ENCODE peak calls at places on chromosomes 3 and 15, in eight cellular contexts. M, S, V, D, E, A, B and K are unnamed samples.

GRCh38 chr15:101020945-101021344 is 101.8 kb downstream of the LRRK1 start:
- DNase-seq in B (no peak), V (no peak), M (no peak), S (no peak), E (peak), D (no peak), A (no peak), K (no peak)

GRCh38 chr3:141051641-141052569 is 758 bp downstream of the SPSB4 start:
- DNase-seq in B (peak), D (no peak), A (no peak), V (no peak), M (no peak), S (peak), E (no peak), K (no peak)

GRCh38 chr15:80849308-80849707 is 70.1 kb downstream of the CEMIP start:
- DNase-seq in E (peak), D (no peak), B (peak), V (no peak), S (no peak), A (peak), M (peak), K (no peak)

GRCh38 chr15:67523337-67523736 is 2.4 kb downstream of the C15orf61 start:
- DNase-seq in B (no peak), E (no peak), D (no peak), A (no peak), V (no peak), S (no peak), M (no peak), K (no peak)

GRCh38 chr3:115875460-115875859 is 252.2 kb downstream of the GAP43 start:
- DNase-seq in E (no peak), B (no peak), S (no peak), M (no peak), V (no peak), A (no peak), D (no peak), K (no peak)

GRCh38 chr15:63236272-63236671 is 41.1 kb upstream of the APH1B start:
- DNase-seq in E (no peak), S (no peak), B (no peak), D (no peak), V (no peak), A (no peak), M (peak), K (no peak)

GRCh38 chr3:67329358-67329757 is 325.1 kb downstream of the SUCLG2 start:
- DNase-seq in S (peak), M (no peak), V (peak), E (no peak), A (peak), D (no peak), B (no peak), K (no peak)

GRCh38 chr3:23198801-23199200 is 4.3 kb upstream of the UBE2E2 start:
- DNase-seq in S (no peak), V (no peak), B (no peak), D (no peak), E (no peak), A (no peak), M (no peak), K (no peak)

GRCh38 chr15:75177360-75178071 is 24.2 kb upstream of the C15orf39 start:
- DNase-seq in V (no peak), B (no peak), A (no peak), S (no peak), D (no peak), M (no peak), E (no peak), K (no peak)

GRCh38 chr15:100221461-100222348 is 120.1 kb downstream of the ADAMTS17 start:
- DNase-seq in D (no peak), E (no peak), B (no peak), S (no peak), V (no peak), A (no peak), M (no peak), K (no peak)

GRCh38 chr3:123383101-123384053 is 65.5 kb downstream of the ADCY5 start:
- DNase-seq in E (no peak), M (peak), A (no peak), S (no peak), B (no peak), V (no peak), D (no peak), K (no peak)

GRCh38 chr3:181454451-181455027 is 257.2 kb upstream of the SOX2 start:
- DNase-seq in E (no peak), V (no peak), A (no peak), M (no peak), S (no peak), D (no peak), B (no peak), K (no peak)

GRCh38 chr3:168336276-168336675 is 240.6 kb upstream of the GOLIM4 start:
- DNase-seq in D (no peak), B (no peak), S (no peak), E (no peak), A (no peak), V (no peak), M (no peak), K (no peak)

GRCh38 chr3:16887130-16887529 is 2.4 kb downstream of the PLCL2 start:
- DNase-seq in D (no peak), A (no peak), V (no peak), M (no peak), S (no peak), B (no peak), E (no peak), K (no peak)

GRCh38 chr3:25910997-25911396 is 121.1 kb downstream of the OXSM start:
- DNase-seq in S (no peak), A (no peak), E (no peak), D (no peak), V (peak), M (peak), B (no peak), K (peak)

GRCh38 chr3:31550452-31551251 is 17.9 kb downstream of the STT3B start:
- DNase-seq in A (no peak), D (no peak), E (no peak), V (no peak), M (peak), B (no peak), S (no peak), K (peak)

GRCh38 chr3:138282836-138283235 is 46.8 kb downstream of the NME9 start:
- DNase-seq in M (no peak), A (no peak), S (no peak), B (no peak), V (no peak), E (no peak), D (no peak), K (no peak)

GRCh38 chr3:18100126-18100525 is 325.0 kb downstream of the SATB1 start:
- DNase-seq in A (no peak), V (no peak), M (peak), D (no peak), E (no peak), B (no peak), S (no peak), K (no peak)

GRCh38 chr15:59532770-59533379 is 78.7 kb upstream of the GCNT3 start:
- DNase-seq in D (peak), V (peak), B (no peak), M (peak), S (no peak), A (peak), E (peak), K (no peak)

GRCh38 chr15:38254065-38254883 is 1.6 kb downstream of the SPRED1 start:
- DNase-seq in B (no peak), A (no peak), M (peak), V (peak), E (peak), D (peak), S (peak), K (peak)

GRCh38 chr3:109396811-109397210 is 59.5 kb upstream of the DPPA4 start:
- DNase-seq in D (no peak), M (no peak), E (no peak), S (no peak), V (no peak), A (no peak), B (no peak), K (no peak)

GRCh38 chr3:121748638-121749275 is 784 bp downstream of the GOLGB1 start:
- DNase-seq in S (no peak), B (no peak), A (no peak), M (peak), D (no peak), E (peak), V (peak), K (no peak)

GRCh38 chr3:191237045-191237882 is 38.2 kb downstream of the OSTN start:
- DNase-seq in M (peak), A (no peak), E (no peak), D (no peak), V (no peak), B (no peak), S (no peak), K (no peak)

GRCh38 chr15:99226802-99227201 is 22.6 kb downstream of the TTC23 start:
- DNase-seq in E (no peak), A (no peak), V (no peak), M (no peak), D (no peak), S (no peak), B (no peak), K (no peak)

GRCh38 chr3:194266658-194267005 is 84.5 kb downstream of the CPN2 start:
- DNase-seq in S (no peak), E (peak), B (no peak), M (no peak), A (no peak), V (no peak), D (no peak), K (no peak)

GRCh38 chr3:75262661-75263060 is 401.5 kb upstream of the FRG2C start:
- DNase-seq in S (no peak), E (no peak), D (no peak), A (no peak), V (no peak), B (no peak), M (no peak), K (no peak)

GRCh38 chr3:66392966-66393485 is 107.8 kb downstream of the LRIG1 start:
- DNase-seq in M (no peak), S (no peak), E (no peak), B (no peak), D (no peak), A (no peak), V (no peak), K (no peak)

GRCh38 chr3:134282659-134283047 is 32.0 kb upstream of the RYK start:
- DNase-seq in M (no peak), V (no peak), S (no peak), E (no peak), D (no peak), A (no peak), B (no peak), K (no peak)

GRCh38 chr15:25710184-25710583 is 152.9 kb downstream of the ATP10A start:
- DNase-seq in S (no peak), V (peak), E (peak), B (no peak), A (no peak), D (peak), M (peak), K (peak)

GRCh38 chr3:37484884-37485559 is 310.6 kb upstream of the LRRFIP2 start:
- DNase-seq in M (no peak), V (no peak), D (no peak), S (no peak), A (no peak), B (no peak), E (no peak), K (no peak)

GRCh38 chr3:145191543-145191942 is 969.4 kb downstream of the PLOD2 start:
- DNase-seq in A (no peak), E (no peak), M (peak), V (no peak), D (no peak), S (no peak), B (no peak), K (no peak)

GRCh38 chr3:60431599-60431958 is 819.7 kb downstream of the FHIT start:
- DNase-seq in S (no peak), E (no peak), D (no peak), V (peak), B (no peak), A (no peak), M (peak), K (no peak)

GRCh38 chr3:20511863-20512262 is 325.9 kb upstream of the SGO1 start:
- DNase-seq in V (peak), A (peak), E (no peak), S (no peak), M (peak), D (peak), B (no peak), K (no peak)

GRCh38 chr15:41079717-41080116 is 36.4 kb downstream of the INO80 start:
- DNase-seq in S (no peak), V (no peak), A (peak), D (no peak), B (no peak), M (no peak), E (no peak), K (no peak)

GRCh38 chr15:77546050-77546501 is 86.6 kb downstream of the LINGO1 start:
- DNase-seq in E (peak), A (no peak), D (no peak), V (no peak), B (peak), M (peak), S (no peak), K (no peak)

GRCh38 chr3:178947738-178948137 is 123.9 kb downstream of the ZMAT3 start:
- DNase-seq in M (no peak), V (no peak), E (no peak), A (no peak), S (no peak), D (no peak), B (no peak), K (no peak)

GRCh38 chr3:58251653-58252052 is 14.1 kb downstream of the ABHD6 start:
- DNase-seq in B (no peak), M (no peak), A (no peak), S (no peak), D (no peak), E (no peak), V (no peak), K (no peak)

GRCh38 chr3:58246148-58247051 is 8.8 kb downstream of the ABHD6 start:
- DNase-seq in V (no peak), A (no peak), E (no peak), M (no peak), D (no peak), B (no peak), S (no peak), K (no peak)

GRCh38 chr3:58249358-58250092 is 11.9 kb downstream of the ABHD6 start:
- DNase-seq in V (no peak), E (peak), S (no peak), B (no peak), M (no peak), D (no peak), A (no peak), K (no peak)

GRCh38 chr3:58254144-58254543 is 16.6 kb downstream of the ABHD6 start:
- DNase-seq in V (no peak), S (no peak), B (no peak), E (no peak), M (peak), A (no peak), D (no peak), K (no peak)

DNA sequence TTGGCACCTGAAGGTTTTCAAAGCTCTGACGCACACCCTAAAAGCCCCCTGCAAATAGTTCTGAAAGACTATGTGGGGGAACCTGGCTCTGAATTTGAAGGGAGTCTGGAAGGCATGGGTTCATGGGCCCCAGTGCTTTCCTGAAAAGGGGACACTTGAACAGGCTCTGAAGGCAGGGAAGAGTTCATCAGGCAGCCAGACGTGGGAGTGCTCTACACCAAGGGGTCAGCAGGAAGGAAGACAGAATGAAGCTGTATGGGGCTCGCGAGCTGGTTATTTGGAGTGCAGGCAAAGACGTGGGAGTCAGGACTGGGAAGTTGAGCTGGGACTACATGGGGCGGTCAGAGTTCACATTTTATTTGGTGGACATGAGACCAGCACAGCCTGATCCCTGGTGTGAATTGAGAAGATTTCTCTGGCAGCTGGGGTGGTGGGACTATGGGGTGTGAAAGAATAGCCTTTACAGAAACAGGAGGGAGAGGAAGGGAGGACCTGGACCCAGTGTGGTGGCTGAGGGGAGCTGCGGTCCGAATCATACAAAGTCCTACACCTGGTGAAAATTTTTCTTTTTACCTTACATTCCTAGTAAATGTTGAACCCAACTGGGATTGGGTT is 12.6 kb downstream of the ABHD6 start:
- DNase-seq in B (no peak), V (no peak), A (no peak), S (no peak), M (no peak), E (no peak), D (no peak), K (no peak)
- TF ChIP-seq CTCF in B (no peak), V (no peak), A (no peak), S (no peak), M (no peak), E (no peak), D (no peak), K (no peak)

GRCh38 chr15:47374222-47374621 is 343.1 kb upstream of the SEMA6D start:
- DNase-seq in A (no peak), S (no peak), E (no peak), V (no peak), D (no peak), B (no peak), M (peak), K (no peak)
- TF ChIP-seq CTCF in A (peak), S (peak), E (no peak), V (no peak), D (no peak), B (no peak), M (peak), K (no peak)

GRCh38 chr15:88603885-88604284 is 17.3 kb upstream of the AEN start:
- DNase-seq in B (no peak), S (no peak), A (no peak), D (no peak), V (no peak), M (no peak), E (no peak), K (no peak)
- TF ChIP-seq CTCF in B (no peak), S (peak), A (no peak), D (no peak), V (no peak), M (no peak), E (no peak), K (no peak)

GRCh38 chr15:85318048-85318731 is 62.2 kb upstream of the AKAP13 start:
- DNase-seq in E (peak), M (peak), B (no peak), S (peak), V (peak), D (peak), A (peak), K (no peak)
- TF ChIP-seq CTCF in E (no peak), M (peak), B (no peak), S (peak), V (peak), D (peak), A (peak), K (no peak)

DNA sequence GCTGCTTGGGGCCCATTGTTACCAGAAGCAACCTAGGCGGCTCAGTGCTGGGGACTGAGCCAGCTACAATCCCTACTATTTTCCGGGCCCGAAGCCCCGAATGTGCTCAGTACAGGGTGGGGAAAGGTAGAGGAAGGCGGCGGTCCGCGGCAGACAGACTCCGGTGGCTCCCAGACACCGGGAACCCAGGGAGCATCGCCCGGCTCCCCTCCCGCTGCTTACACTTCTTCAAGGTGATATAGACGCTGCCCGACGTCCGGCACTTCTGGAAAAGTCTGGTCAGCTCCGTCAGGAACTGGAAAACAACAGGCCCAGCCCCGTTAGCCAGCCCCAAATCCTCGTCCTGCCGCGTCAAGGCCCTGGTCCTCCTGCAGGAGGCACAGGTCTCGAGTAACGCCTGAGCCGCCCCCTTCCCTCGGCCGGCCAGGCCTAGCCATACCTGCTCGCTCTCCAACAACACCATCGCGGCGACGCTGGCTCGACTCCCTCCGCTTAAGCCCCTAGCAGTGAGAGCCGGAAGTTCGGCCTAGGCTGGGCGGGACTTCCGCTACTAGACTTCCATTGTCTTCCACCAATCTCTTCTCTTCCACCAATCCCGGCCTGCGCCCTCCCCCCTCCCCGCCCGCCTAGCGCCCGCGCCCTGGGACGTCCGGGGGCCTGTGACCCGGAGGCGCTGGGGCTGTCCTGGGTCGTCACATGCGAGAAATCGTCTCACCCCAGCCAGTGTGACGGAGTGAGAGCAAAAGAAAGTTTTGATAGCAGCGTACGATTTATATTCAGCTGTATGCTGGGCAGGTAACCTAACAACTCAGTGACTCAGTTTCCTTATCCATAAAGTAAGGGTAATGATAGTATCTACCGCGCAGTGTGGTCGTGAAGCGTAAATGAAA is at the start of gene SRP14:
- DNase-seq in S (peak), A (peak), V (peak), M (peak), E (peak), B (peak), D (peak), K (peak)
- TF ChIP-seq CTCF in S (no peak), A (no peak), V (no peak), M (no peak), E (no peak), B (no peak), D (no peak), K (peak)

DNA sequence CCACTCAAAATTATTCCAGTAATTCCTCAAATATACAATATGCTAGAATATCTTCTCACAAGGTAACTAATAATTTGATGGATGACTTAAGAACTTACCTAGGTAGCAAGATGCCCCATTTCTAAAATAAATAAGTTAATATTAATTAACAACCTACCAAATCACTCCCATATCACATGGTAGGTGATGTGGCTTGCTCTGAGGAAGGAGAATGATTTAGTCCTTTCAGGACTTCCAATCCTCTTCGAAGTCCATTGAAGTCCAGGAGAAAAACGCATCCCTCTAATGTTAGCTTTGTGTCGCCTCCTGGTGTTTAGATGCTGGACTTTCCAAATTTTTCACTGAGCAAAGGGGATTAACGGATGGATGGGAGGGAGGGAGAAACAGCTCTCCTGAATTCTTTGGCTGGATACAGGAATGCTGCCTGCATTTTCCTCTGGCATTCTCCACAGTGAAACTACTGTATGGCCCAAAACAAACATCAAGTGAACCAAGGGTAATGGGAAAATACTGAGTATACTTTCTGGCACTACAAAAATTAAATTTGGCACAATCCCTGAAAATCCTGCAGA is 58.6 kb downstream of the PRICKLE2 start:
- DNase-seq in B (no peak), D (no peak), E (no peak), S (no peak), A (no peak), M (peak), V (no peak), K (no peak)
- TF ChIP-seq CTCF in B (no peak), D (no peak), E (no peak), S (no peak), A (no peak), M (peak), V (no peak), K (no peak)

GRCh38 chr3:61634678-61635077 is 73.3 kb downstream of the PTPRG start:
- DNase-seq in B (no peak), E (no peak), D (no peak), V (no peak), A (no peak), S (no peak), M (no peak), K (no peak)

GRCh38 chr3:61632568-61633175 is 71.3 kb downstream of the PTPRG start:
- DNase-seq in B (no peak), D (no peak), M (no peak), E (no peak), S (no peak), V (no peak), A (no peak), K (no peak)

GRCh38 chr3:61628636-61629035 is 67.3 kb downstream of the PTPRG start:
- DNase-seq in E (no peak), A (no peak), B (no peak), S (no peak), D (no peak), V (no peak), M (no peak), K (no peak)

GRCh38 chr3:61629442-61629841 is 68.1 kb downstream of the PTPRG start:
- DNase-seq in V (no peak), A (no peak), B (no peak), D (no peak), E (no peak), S (no peak), M (no peak), K (no peak)

GRCh38 chr3:61631108-61631769 is 69.9 kb downstream of the PTPRG start:
- DNase-seq in E (no peak), B (no peak), M (no peak), A (no peak), V (peak), D (no peak), S (peak), K (no peak)
- TF ChIP-seq CTCF in E (no peak), B (no peak), M (no peak), A (no peak), V (no peak), D (no peak), S (no peak), K (no peak)